ENCODE peak calls at places on chromosomes 1 and 21, in six cellular contexts. O, W, V, J, C and R are unnamed samples.

GRCh38 chr1:155006601-155007101 is 4.0 kb downstream of the ZBTB7B start:
- DNase-seq in C (peak; percentile 57), V (no peak), J (no peak), W (no peak), O (no peak), R (no peak)

GRCh38 chr1:35885961-35886558 is 3.1 kb downstream of the AGO1 start:
- DNase-seq in O (no peak), W (peak; percentile 53), J (no peak), V (peak; percentile 82), C (peak; percentile 96), R (no peak)

GRCh38 chr1:161182214-161182613 is 4.9 kb upstream of the B4GALT3 start:
- DNase-seq in C (no peak), V (peak; percentile 54), J (no peak), W (no peak), O (no peak), R (no peak)

GRCh38 chr1:244165701-244166100 is 114.6 kb downstream of the ZBTB18 start:
- DNase-seq in J (no peak), O (no peak), V (no peak), W (no peak), C (no peak), R (no peak)

GRCh38 chr1:234838182-234838581 is 228.2 kb upstream of the IRF2BP2 start:
- DNase-seq in C (no peak), W (no peak), J (no peak), V (no peak), O (no peak), R (no peak)

GRCh38 chr1:76146184-76146583 is 71.6 kb downstream of the ST6GALNAC3 start:
- DNase-seq in V (no peak), W (no peak), O (no peak), C (no peak), J (no peak), R (no peak)

GRCh38 chr1:89871768-89872473 is 51.1 kb downstream of the LRRC8D start:
- DNase-seq in O (no peak), W (no peak), J (no peak), V (no peak), C (no peak), R (no peak)

GRCh38 chr1:50208296-50208695 is 99.6 kb downstream of the ELAVL4 start:
- DNase-seq in W (no peak), V (no peak), J (no peak), O (no peak), C (no peak), R (no peak)

GRCh38 chr1:59759156-59759925 is 55.4 kb upstream of the HOOK1 start:
- DNase-seq in J (peak; percentile 59), O (peak; percentile 75), C (peak; percentile 82), V (peak; percentile 76), W (peak; percentile 78), R (peak; percentile 75)

GRCh38 chr1:63633281-63633680 is 40.1 kb downstream of the PGM1 start:
- DNase-seq in O (no peak), C (no peak), V (no peak), W (no peak), J (no peak), R (no peak)

GRCh38 chr1:17890056-17890814 is 135.1 kb downstream of the ACTL8 start:
- DNase-seq in W (no peak), J (no peak), O (no peak), V (no peak), C (no peak), R (no peak)
- H3K27me3 ChIP-seq in W (no peaks in the 10 kb centered on the region), J (peaks cover 36% of the 10 kb centered on the region), O (no peaks in the 10 kb centered on the region), V (peaks cover 23% of the 10 kb centered on the region), C (peaks cover 7% of the 10 kb centered on the region), R (no peaks in the 10 kb centered on the region)

GRCh38 chr1:235945775-235946565 is 79.3 kb upstream of the LYST start:
- DNase-seq in O (no peak), C (no peak), W (no peak), J (no peak), V (no peak), R (no peak)

GRCh38 chr1:235948774-235949427 is 82.2 kb upstream of the LYST start:
- DNase-seq in J (no peak), W (no peak), O (no peak), V (no peak), C (no peak), R (no peak)

GRCh38 chr1:235947989-235948388 is 81.3 kb upstream of the LYST start:
- DNase-seq in C (no peak), J (no peak), O (no peak), V (no peak), W (no peak), R (no peak)

GRCh38 chr1:235943581-235944114 is 76.9 kb upstream of the LYST start:
- DNase-seq in O (no peak), C (no peak), V (no peak), J (no peak), W (no peak), R (no peak)

DNA sequence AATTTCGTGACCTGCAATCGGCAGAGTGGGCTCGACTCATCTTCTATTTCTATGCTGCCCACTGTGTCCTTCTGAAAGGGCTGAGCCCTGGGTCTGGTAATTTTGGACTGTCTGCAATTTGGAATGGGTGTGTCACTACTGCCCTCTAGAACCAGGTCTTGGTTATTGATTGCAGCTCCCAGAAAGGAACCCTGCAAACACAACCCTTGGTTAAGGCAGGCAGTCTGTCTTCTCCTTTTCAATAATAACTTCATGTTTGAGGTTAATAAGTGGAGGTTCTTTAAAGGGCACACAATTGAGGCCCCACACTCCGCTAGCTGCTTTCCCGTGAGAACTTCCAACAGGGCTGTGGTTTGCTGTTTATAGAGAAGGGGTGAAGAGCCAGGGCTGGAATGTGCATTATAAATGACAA is 79.9 kb upstream of the LYST start:
- DNase-seq in W (no peak), O (no peak), C (no peak), V (no peak), J (no peak), R (peak; percentile 29)
- TF ChIP-seq CTCF in W (peak; percentile 32), O (peak; percentile 6), C (peak; percentile 26), V (peak; percentile 11), J (no peak), R (peak; percentile 28)

DNA sequence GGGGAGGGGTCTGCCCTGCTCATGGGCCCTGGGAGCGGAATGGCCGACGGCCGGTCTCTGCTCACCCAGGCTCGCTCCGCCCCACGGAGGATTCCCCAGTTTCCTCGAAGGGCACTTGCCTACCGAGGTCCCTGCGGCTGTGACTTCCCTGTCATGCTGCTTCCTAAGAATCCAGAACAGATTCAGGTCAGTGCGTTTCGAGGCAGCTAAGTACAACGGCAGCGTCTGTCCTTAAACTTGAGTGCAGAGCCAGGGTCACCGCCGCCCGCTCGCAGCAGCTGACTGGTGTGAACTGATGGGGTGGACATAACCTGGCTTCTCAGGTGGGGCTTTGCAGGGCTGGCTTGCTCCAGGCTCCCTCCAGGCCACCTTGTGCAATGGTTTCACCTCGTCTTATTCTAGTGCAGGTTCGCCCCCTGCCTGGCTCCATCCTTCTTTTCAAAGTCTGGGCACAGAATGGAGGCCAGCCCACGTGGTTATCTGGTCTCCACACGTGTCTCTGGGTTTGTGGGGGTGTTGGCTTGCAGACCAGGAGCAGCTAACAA is 7.6 kb upstream of the C1orf174 start:
- DNase-seq in O (no peak), W (no peak), V (peak; percentile 46), J (no peak), C (no peak), R (no peak)
- H3K4me1 ChIP-seq in O (no peaks in the 10 kb centered on the region), W (no peaks in the 10 kb centered on the region), V (peaks cover 10% of the 10 kb centered on the region), J (peaks cover 2% of the 10 kb centered on the region), C (peaks cover 19% of the 10 kb centered on the region), R (no peaks in the 10 kb centered on the region)

GRCh38 chr21:33114276-33114675 is 44.3 kb downstream of the OLIG1 start:
- DNase-seq in J (no peak), O (no peak), W (no peak), V (no peak), C (no peak), R (no peak)
- H3K27me3 ChIP-seq in J (peaks cover 34% of the 10 kb centered on the region), O (peaks cover 8% of the 10 kb centered on the region), W (peaks cover 31% of the 10 kb centered on the region), V (peaks cover 82% of the 10 kb centered on the region), C (peaks cover 96% of the 10 kb centered on the region), R (peaks cover 3% of the 10 kb centered on the region)

GRCh38 chr1:30329802-30330557 is 393.4 kb downstream of the MATN1 start:
- DNase-seq in O (no peak), V (peak; percentile 20), C (no peak), J (no peak), W (no peak), R (no peak)
- TF ChIP-seq CTCF in O (no peak), V (peak; percentile 46), C (peak; percentile 28), J (peak; percentile 25), W (no peak), R (no peak)

GRCh38 chr21:44911384-44912157 is 9.1 kb downstream of the ITGB2 start:
- DNase-seq in V (peak; percentile 68), O (peak; percentile 85), W (no peak), J (no peak), C (no peak), R (no peak)
- H3K4me1 ChIP-seq in V (peaks cover 9% of the 10 kb centered on the region), O (peaks cover 14% of the 10 kb centered on the region), W (peaks cover 16% of the 10 kb centered on the region), J (peaks cover 10% of the 10 kb centered on the region), C (peaks cover 13% of the 10 kb centered on the region), R (no peaks in the 10 kb centered on the region)